ENCODE peak calls at places on chromosome X, in five cellular contexts. R, P, N, D and A are unnamed samples. For H3K9me3, the result is how much of the 10 kb centered on the place peaks cover.

GRCh38 chrX:107551546-107551945 is 76.8 kb upstream of the PRPS1 start:
- DNase-seq in R (no peak), P (no peak), N (no peak), D (no peak), A (no peak)

GRCh38 chrX:7120578-7121219 is 26.8 kb upstream of the STS start:
- DNase-seq in R (no peak), P (no peak), N (no peak), D (no peak), A (no peak)

GRCh38 chrX:134908235-134908834 is 82.5 kb upstream of the SMIM10 start:
- DNase-seq in R (no peak), P (no peak), N (no peak), D (no peak), A (no peak)

GRCh38 chrX:34546366-34546765 is 110.7 kb downstream of the TMEM47 start:
- DNase-seq in R (no peak), P (no peak), N (no peak), D (no peak), A (no peak)

GRCh38 chrX:43949669-43950068 is 23.5 kb downstream of the NDP start:
- DNase-seq in R (no peak), P (no peak), N (peak), D (peak), A (no peak)

GRCh38 chrX:115362334-115363095 is 73.0 kb downstream of the LUZP4 start:
- DNase-seq in R (no peak), P (no peak), N (no peak), D (no peak), A (no peak)

GRCh38 chrX:8306296-8306975 is 135.4 kb upstream of the VCX2 start:
- DNase-seq in R (no peak), P (no peak), N (no peak), D (no peak), A (no peak)

GRCh38 chrX:30302957-30303356 is 6.2 kb downstream of the NR0B1 start:
- DNase-seq in R (no peak), P (no peak), N (peak), D (peak), A (no peak)

GRCh38 chrX:111868726-111869638 is 7.0 kb upstream of the TRPC5OS start:
- DNase-seq in R (no peak), P (no peak), N (no peak), D (no peak), A (no peak)

GRCh38 chrX:147911192-147912022 is at the start of gene FMR1:
- DNase-seq in R (peak), P (peak), N (peak), D (peak), A (peak)

GRCh38 chrX:43703211-43703791 is 47.2 kb downstream of the MAOA start:
- DNase-seq in R (no peak), P (no peak), N (no peak), D (no peak), A (no peak)

GRCh38 chrX:123422875-123423274 is 238.8 kb downstream of the GRIA3 start:
- DNase-seq in R (no peak), P (no peak), N (peak), D (no peak), A (no peak)

GRCh38 chrX:68831405-68832100 is 2.7 kb downstream of the EFNB1 start:
- DNase-seq in R (no peak), P (no peak), N (no peak), D (no peak), A (no peak)

GRCh38 chrX:68658530-68658929 is 11.1 kb downstream of the STARD8 start:
- DNase-seq in R (no peak), P (no peak), N (no peak), D (no peak), A (no peak)

GRCh38 chrX:3743821-3744439 is 30.5 kb upstream of the PRKX start:
- DNase-seq in R (no peak), P (no peak), N (no peak), D (no peak), A (peak)

GRCh38 chrX:45077748-45078424 is 122.8 kb downstream of the DIPK2B start:
- DNase-seq in R (no peak), P (no peak), N (no peak), D (no peak), A (no peak)

GRCh38 chrX:102833136-102833535 is 103.9 kb upstream of the RAB40AL start:
- DNase-seq in R (no peak), P (no peak), N (no peak), D (no peak), A (no peak)

GRCh38 chrX:103441878-103442535 is 65.7 kb downstream of the BEX3 start:
- DNase-seq in R (no peak), P (no peak), N (no peak), D (no peak), A (no peak)

GRCh38 chrX:38116706-38117105 is 104.0 kb downstream of the SRPX start:
- DNase-seq in R (no peak), P (no peak), N (no peak), D (no peak), A (no peak)

GRCh38 chrX:7219153-7219705 is 71.3 kb upstream of the PUDP start:
- DNase-seq in R (no peak), P (no peak), N (no peak), D (no peak), A (no peak)

GRCh38 chrX:44914532-44915198 is 41.7 kb downstream of the KDM6A start:
- DNase-seq in R (no peak), P (no peak), N (no peak), D (no peak), A (no peak)

GRCh38 chrX:130719399-130719798 is 183.6 kb downstream of the ENOX2 start:
- DNase-seq in R (no peak), P (no peak), N (no peak), D (no peak), A (no peak)

GRCh38 chrX:47420967-47421366 is 50.6 kb downstream of the ZNF157 start:
- DNase-seq in R (no peak), P (no peak), N (no peak), D (no peak), A (no peak)

GRCh38 chrX:13028871-13029336 is 15.5 kb downstream of the FAM9C start:
- DNase-seq in R (no peak), P (no peak), N (no peak), D (no peak), A (no peak)

GRCh38 chrX:22424141-22424915 is 151.6 kb downstream of the CBLL2 start:
- DNase-seq in R (no peak), P (no peak), N (no peak), D (no peak), A (no peak)

GRCh38 chrX:26651755-26652154 is 435.8 kb downstream of the MAGEB5 start:
- DNase-seq in R (no peak), P (no peak), N (no peak), D (no peak), A (no peak)

GRCh38 chrX:75229774-75230173 is 44.1 kb upstream of the UPRT start:
- DNase-seq in R (no peak), P (no peak), N (no peak), D (no peak), A (no peak)

GRCh38 chrX:17923546-17923945 is 62.4 kb upstream of the RAI2 start:
- DNase-seq in R (no peak), P (no peak), N (no peak), D (no peak), A (no peak)

GRCh38 chrX:20388594-20388993 is 121.9 kb upstream of the RPS6KA3 start:
- DNase-seq in R (no peak), P (no peak), N (no peak), D (no peak), A (no peak)

GRCh38 chrX:106933538-106933961 is 13.3 kb downstream of the CLDN2 start:
- DNase-seq in R (peak), P (no peak), N (no peak), D (no peak), A (no peak)

GRCh38 chrX:153357877-153358276 is 23.9 kb downstream of the ZNF275 start:
- DNase-seq in R (no peak), P (no peak), N (no peak), D (no peak), A (no peak)
- H3K9me3 ChIP-seq in R (under half), P (under half), N (under half), D (under half), A (under half)

GRCh38 chrX:2184089-2184488 is 316.7 kb downstream of the DHRSX start:
- DNase-seq in R (no peak), P (no peak), N (no peak), D (no peak), A (no peak)

GRCh38 chrX:2188840-2189239 is 311.9 kb downstream of the DHRSX start:
- DNase-seq in R (no peak), P (no peak), N (no peak), D (no peak), A (no peak)

GRCh38 chrX:2185341-2186082 is 315.3 kb downstream of the DHRSX start:
- DNase-seq in R (no peak), P (no peak), N (no peak), D (no peak), A (no peak)

GRCh38 chrX:2188316-2188715 is 312.5 kb downstream of the DHRSX start:
- DNase-seq in R (no peak), P (no peak), N (no peak), D (no peak), A (no peak)

DNA sequence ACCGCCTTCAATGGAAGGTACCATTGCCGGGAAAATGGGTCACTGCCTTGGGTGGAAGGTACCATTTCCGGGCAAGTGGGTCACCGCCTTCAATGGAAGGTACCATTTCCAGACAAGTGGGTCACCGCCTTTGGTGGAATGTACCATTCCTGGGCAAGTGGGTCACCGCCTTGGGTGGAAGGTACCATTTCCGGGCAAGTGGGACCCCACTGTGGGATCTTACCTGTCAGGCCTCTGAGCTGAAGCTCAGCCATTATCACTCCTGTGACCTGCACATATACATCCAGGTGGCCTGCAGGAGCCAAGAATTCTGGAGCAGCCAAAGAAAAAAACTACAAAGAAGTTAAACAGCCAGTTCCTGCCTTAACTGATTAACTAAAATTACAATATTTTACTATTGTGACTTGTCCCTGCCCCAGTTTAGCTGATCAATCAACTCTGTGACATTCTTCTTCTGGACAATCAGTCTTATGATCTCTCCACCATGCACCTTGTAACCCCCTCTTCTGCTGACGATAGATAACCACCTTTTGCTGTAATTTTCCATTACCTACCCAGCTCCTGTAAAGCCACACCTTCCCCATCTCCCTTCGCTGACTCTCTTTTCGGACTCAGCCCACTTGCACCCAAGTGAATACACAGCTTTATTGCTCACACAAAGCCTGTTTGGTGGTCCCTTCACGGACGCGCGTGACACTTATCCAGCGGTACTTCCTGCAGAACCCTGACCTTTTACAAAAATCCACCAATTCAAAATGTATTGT is 313.2 kb downstream of the DHRSX start:
- DNase-seq in R (no peak), P (no peak), N (no peak), D (no peak), A (no peak)
- H3K9me3 ChIP-seq in R (under half), P (under half), N (under half), D (under half), A (under half)

GRCh38 chrX:57964975-57965374 is 54.7 kb upstream of the ZXDA start:
- DNase-seq in R (no peak), P (no peak), N (no peak), D (no peak), A (no peak)
- H3K9me3 ChIP-seq in R (under half), P (under half), N (under half), D (under half), A (under half)

DNA sequence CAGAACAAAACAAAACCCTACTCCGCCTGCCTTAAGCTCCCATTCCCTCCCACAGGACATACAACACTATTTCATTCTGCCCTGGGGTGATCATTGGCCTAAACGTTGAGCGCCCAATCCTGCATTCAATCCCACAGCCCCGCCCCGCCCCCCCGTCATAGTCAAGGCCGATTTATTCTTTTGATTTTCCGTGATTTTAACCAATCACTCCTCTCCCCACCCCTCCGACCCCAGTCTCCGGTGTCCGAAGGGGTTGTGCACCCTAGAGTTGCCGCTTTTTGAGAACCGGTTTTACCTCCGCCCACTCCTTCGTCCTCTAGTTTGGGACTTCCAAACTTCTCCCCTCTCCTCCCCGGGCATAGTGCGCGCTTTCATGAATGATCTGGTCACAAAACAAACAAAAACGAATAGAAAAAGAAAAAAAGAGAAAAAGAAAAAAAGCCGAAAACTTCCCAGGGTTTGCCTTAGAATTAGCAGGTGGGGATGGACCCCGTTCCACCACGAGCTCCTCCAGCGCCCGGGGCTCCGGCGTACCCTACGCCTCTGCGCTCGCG is 446 bp upstream of the UBE2A start:
- DNase-seq in R (peak), P (peak), N (peak), D (peak), A (peak)
- H3K9me3 ChIP-seq in R (under half), P (under half), N (under half), D (under half), A (under half)